ENCODE peak calls at places on chromosomes 4 and X, in five cellular contexts. R, Y, I, J and K are unnamed samples.

GRCh38 chrX:150767475-150768131 is 74.4 kb downstream of the MTMR1 start:
- DNase-seq in J (no peak), Y (peak; percentile 21), I (no peak), R (no peak), K (peak; percentile 19)

GRCh38 chr4:6422105-6422504 is 50.3 kb downstream of the PPP2R2C start:
- DNase-seq in J (no peak), Y (no peak), R (no peak), I (no peak), K (no peak)

GRCh38 chrX:47608130-47608810 is 11.4 kb downstream of the SYN1 start:
- DNase-seq in J (no peak), R (no peak), Y (no peak), I (no peak), K (no peak)

GRCh38 chr4:184282251-184282713 is 64.6 kb upstream of the ENPP6 start:
- DNase-seq in I (peak; percentile 39), R (no peak), Y (no peak), J (no peak), K (no peak)

GRCh38 chr4:46933686-46934085 is 24.6 kb upstream of the COX7B2 start:
- DNase-seq in J (no peak), R (no peak), I (no peak), Y (no peak), K (no peak)

GRCh38 chr4:143555676-143556075 is 42.2 kb downstream of the SMARCA5 start:
- DNase-seq in J (no peak), Y (no peak), I (no peak), R (no peak), K (no peak)

GRCh38 chrX:108198420-108198819 is 106.8 kb downstream of the ATG4A start:
- DNase-seq in R (no peak), Y (no peak), J (no peak), I (no peak), K (no peak)

GRCh38 chr4:169314906-169315305 is 44.1 kb upstream of the SH3RF1 start:
- DNase-seq in Y (peak; percentile 40), J (peak; percentile 5), I (no peak), R (no peak), K (peak; percentile 79)

GRCh38 chrX:44036336-44036735 is 63.1 kb upstream of the NDP start:
- DNase-seq in I (no peak), J (no peak), Y (peak; percentile 59), R (no peak), K (peak; percentile 33)